ENCODE peak calls at places on chromosomes 16 and 17, in four cellular contexts. One of them, this sample, is unnamed.

GRCh38 chr17:2143332-2143731 is 88.4 kb downstream of the HIC1 start:
- DNase-seq in fibroblast of lung: no peak
- DNase-seq in heart right ventricle: no peak
- DNase-seq in left colon: no peak
- DNase-seq in this sample: no peak

GRCh38 chr17:74567397-74567796 is at the start of gene CD300H:
- DNase-seq in fibroblast of lung: no peak
- DNase-seq in heart right ventricle: no peak
- DNase-seq in left colon: no peak
- DNase-seq in this sample: no peak

GRCh38 chr16:62058412-62058811 is 22.2 kb upstream of the CDH8 start:
- DNase-seq in left colon: no peak
- DNase-seq in heart right ventricle: no peak
- DNase-seq in fibroblast of lung: no peak
- DNase-seq in this sample: no peak

GRCh38 chr16:57039148-57039812 is 49.9 kb downstream of the NLRC5 start:
- DNase-seq in fibroblast of lung: peak; percentile 77
- DNase-seq in left colon: no peak
- DNase-seq in heart right ventricle: no peak
- DNase-seq in this sample: no peak

GRCh38 chr16:368388-369158 is 1.8 kb downstream of the MRPL28 start:
- DNase-seq in heart right ventricle: no peak
- DNase-seq in fibroblast of lung: no peak
- DNase-seq in left colon: no peak
- DNase-seq in this sample: no peak

GRCh38 chr17:75317671-75318070 is 28.4 kb upstream of the SLC25A19 start:
- DNase-seq in left colon: peak; percentile 57
- DNase-seq in fibroblast of lung: no peak
- DNase-seq in heart right ventricle: no peak
- DNase-seq in this sample: no peak

GRCh38 chr17:72120878-72121163 is at the start of gene SOX9:
- DNase-seq in heart right ventricle: peak; percentile 84
- DNase-seq in fibroblast of lung: peak; percentile 97
- DNase-seq in left colon: peak; percentile 94
- DNase-seq in this sample: peak; percentile 76

GRCh38 chr17:32873114-32873513 is 3.8 kb downstream of the MYO1D start:
- DNase-seq in heart right ventricle: no peak
- DNase-seq in fibroblast of lung: no peak
- DNase-seq in left colon: peak; percentile 38
- DNase-seq in this sample: no peak

GRCh38 chr17:38761612-38762011 is 9.1 kb downstream of the PSMB3 start:
- DNase-seq in left colon: no peak
- DNase-seq in heart right ventricle: no peak
- DNase-seq in fibroblast of lung: peak; percentile 19
- DNase-seq in this sample: no peak

GRCh38 chr17:64028874-64029464 is 8.5 kb upstream of the ICAM2 start:
- DNase-seq in heart right ventricle: no peak
- DNase-seq in fibroblast of lung: peak; percentile 73
- DNase-seq in left colon: no peak
- DNase-seq in this sample: peak; percentile 34

GRCh38 chr16:27123795-27124194 is 57.1 kb downstream of the C16orf82 start:
- DNase-seq in left colon: no peak
- DNase-seq in fibroblast of lung: no peak
- DNase-seq in heart right ventricle: no peak
- DNase-seq in this sample: no peak

GRCh38 chr17:68624381-68624780 is 23.2 kb upstream of the FAM20A start:
- DNase-seq in heart right ventricle: no peak
- DNase-seq in left colon: no peak
- DNase-seq in fibroblast of lung: no peak
- DNase-seq in this sample: no peak

GRCh38 chr16:88928405-88929375 is 48.3 kb downstream of the CBFA2T3 start:
- DNase-seq in heart right ventricle: no peak
- DNase-seq in fibroblast of lung: no peak
- DNase-seq in left colon: no peak
- DNase-seq in this sample: no peak

GRCh38 chr17:65455154-65455971 is 106.1 kb downstream of the AXIN2 start:
- DNase-seq in heart right ventricle: no peak
- DNase-seq in fibroblast of lung: no peak
- DNase-seq in left colon: no peak
- DNase-seq in this sample: no peak

GRCh38 chr16:2478273-2478672 is 3.3 kb downstream of the TBC1D24 start:
- DNase-seq in left colon: no peak
- DNase-seq in fibroblast of lung: no peak
- DNase-seq in heart right ventricle: no peak
- DNase-seq in this sample: no peak

GRCh38 chr17:65323055-65323454 is 185.9 kb downstream of the RGS9 start:
- DNase-seq in fibroblast of lung: no peak
- DNase-seq in heart right ventricle: no peak
- DNase-seq in left colon: no peak
- DNase-seq in this sample: no peak

GRCh38 chr17:3385869-3386816 is at the start of gene OR3A2:
- DNase-seq in fibroblast of lung: no peak
- DNase-seq in left colon: no peak
- DNase-seq in heart right ventricle: no peak
- DNase-seq in this sample: no peak

GRCh38 chr16:85291302-85292148 is 179.3 kb upstream of the CIBAR2 start:
- DNase-seq in heart right ventricle: peak; percentile 63
- DNase-seq in left colon: peak; percentile 62
- DNase-seq in fibroblast of lung: peak; percentile 64
- DNase-seq in this sample: no peak